ENCODE peak calls at places on chromosome 14, in four cellular contexts. W is transverse colon, J is endodermal cell, P is A172. F is an unnamed sample.

GRCh38 chr14:61503167-61503801 is 181.9 kb downstream of the PRKCH start:
- DNase-seq in W (no peak), J (no peak), P (no peak), F (no peak)

GRCh38 chr14:100975668-100976067 is 72.1 kb upstream of the RTL1 start:
- DNase-seq in W (no peak), J (no peak), P (no peak), F (no peak)

GRCh38 chr14:95935228-95935822 is 58.7 kb downstream of the TUNAR start:
- DNase-seq in W (no peak), J (peak; percentile 78), P (peak; percentile 6), F (no peak)

GRCh38 chr14:100289916-100290606 is 16.2 kb downstream of the SLC25A29 start:
- DNase-seq in W (peak; percentile 7), J (peak; percentile 58), P (no peak), F (peak; percentile 55)

GRCh38 chr14:23487216-23487615 is 17.7 kb downstream of the NGDN start:
- DNase-seq in W (no peak), J (no peak), P (no peak), F (no peak)

GRCh38 chr14:30885840-30886740 is 11.7 kb downstream of the COCH start:
- DNase-seq in W (no peak), J (no peak), P (no peak), F (no peak)

GRCh38 chr14:44732144-44732543 is 225.1 kb upstream of the FSCB start:
- DNase-seq in W (no peak), J (no peak), P (no peak), F (no peak)

GRCh38 chr14:58815781-58816297 is 178.1 kb downstream of the DACT1 start:
- DNase-seq in W (no peak), J (no peak), P (no peak), F (no peak)

GRCh38 chr14:22555573-22556011 is 33.4 kb downstream of the DAD1 start:
- DNase-seq in W (no peak), J (no peak), P (peak; percentile 72), F (no peak)

GRCh38 chr14:55976219-55976618 is 142.0 kb upstream of the PELI2 start:
- DNase-seq in W (peak; percentile 83), J (no peak), P (no peak), F (no peak)

GRCh38 chr14:92557544-92557912 is 43.9 kb downstream of the RIN3 start:
- DNase-seq in W (no peak), J (no peak), P (no peak), F (no peak)

F was measured in islet precursor cell.